ENCODE peak calls at places on chromosome 21, in six cellular contexts. N is heart left ventricle, V is iPS DF 6.9, P is mucosa of descending colon, X is IMR-90, M is cardiac muscle cell. Z is an unnamed sample. For H3K4me1, the result is how much of the 10 kb centered on the place peaks cover.

GRCh38 chr21:39867198-39867650 is at the start of gene PCP4:
- DNase-seq in N (peak), V (peak), P (peak), X (no peak), M (peak), Z (peak)

GRCh38 chr21:27130152-27130551 is 163.3 kb upstream of the ADAMTS5 start:
- DNase-seq in N (no peak), V (no peak), P (no peak), X (no peak), M (no peak), Z (no peak)

GRCh38 chr21:31618696-31619430 is 40.6 kb upstream of the SOD1 start:
- DNase-seq in N (no peak), V (no peak), P (no peak), X (no peak), M (no peak), Z (no peak)

GRCh38 chr21:33327792-33328433 is 3.1 kb downstream of the IFNAR1 start:
- DNase-seq in N (no peak), V (no peak), P (no peak), X (no peak), M (no peak), Z (no peak)

GRCh38 chr21:37827878-37828277 is 88.4 kb downstream of the KCNJ6 start:
- DNase-seq in N (no peak), V (no peak), P (peak), X (no peak), M (no peak), Z (no peak)

GRCh38 chr21:27219068-27219467 is 252.2 kb upstream of the ADAMTS5 start:
- DNase-seq in N (no peak), V (no peak), P (no peak), X (peak), M (peak), Z (no peak)

GRCh38 chr21:17829472-17829871 is 10.3 kb upstream of the C21orf91 start:
- DNase-seq in N (no peak), V (no peak), P (no peak), X (peak), M (peak), Z (no peak)

GRCh38 chr21:39715804-39716397 is 29.1 kb upstream of the IGSF5 start:
- DNase-seq in N (peak), V (no peak), P (peak), X (peak), M (peak), Z (peak)

GRCh38 chr21:36099000-36099399 is 29.2 kb downstream of the CBR1 start:
- DNase-seq in N (no peak), V (no peak), P (no peak), X (no peak), M (no peak), Z (no peak)
- H3K4me3 ChIP-seq in N (no peak), V (no peak), P (no peak), X (no peak), M (no peak), Z (no peak)

DNA sequence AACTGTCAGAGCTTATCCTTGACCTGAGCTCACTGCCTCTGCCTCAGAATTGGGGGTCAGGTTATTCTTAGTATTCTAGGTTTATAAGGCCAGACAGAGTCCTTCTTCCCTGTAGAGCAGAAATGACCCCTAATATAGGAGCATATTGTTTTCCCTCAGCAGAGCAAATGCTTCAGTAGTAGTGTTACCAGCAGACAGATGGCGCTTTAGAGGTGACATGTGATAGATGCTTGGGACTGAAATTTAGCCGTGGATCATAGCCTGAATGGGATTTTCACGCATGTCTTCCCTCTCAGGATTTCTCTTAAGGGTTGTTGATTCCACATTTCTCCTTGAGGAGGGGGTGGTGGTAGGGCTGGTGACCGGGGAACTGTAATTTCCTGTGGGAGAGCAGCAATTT is 24.5 kb downstream of the ADARB1 start:
- DNase-seq in N (no peak), V (no peak), P (peak), X (no peak), M (peak), Z (no peak)
- H3K4me1 ChIP-seq in N (half or more), V (under half), P (under half), X (under half), M (under half), Z (under half)

DNA sequence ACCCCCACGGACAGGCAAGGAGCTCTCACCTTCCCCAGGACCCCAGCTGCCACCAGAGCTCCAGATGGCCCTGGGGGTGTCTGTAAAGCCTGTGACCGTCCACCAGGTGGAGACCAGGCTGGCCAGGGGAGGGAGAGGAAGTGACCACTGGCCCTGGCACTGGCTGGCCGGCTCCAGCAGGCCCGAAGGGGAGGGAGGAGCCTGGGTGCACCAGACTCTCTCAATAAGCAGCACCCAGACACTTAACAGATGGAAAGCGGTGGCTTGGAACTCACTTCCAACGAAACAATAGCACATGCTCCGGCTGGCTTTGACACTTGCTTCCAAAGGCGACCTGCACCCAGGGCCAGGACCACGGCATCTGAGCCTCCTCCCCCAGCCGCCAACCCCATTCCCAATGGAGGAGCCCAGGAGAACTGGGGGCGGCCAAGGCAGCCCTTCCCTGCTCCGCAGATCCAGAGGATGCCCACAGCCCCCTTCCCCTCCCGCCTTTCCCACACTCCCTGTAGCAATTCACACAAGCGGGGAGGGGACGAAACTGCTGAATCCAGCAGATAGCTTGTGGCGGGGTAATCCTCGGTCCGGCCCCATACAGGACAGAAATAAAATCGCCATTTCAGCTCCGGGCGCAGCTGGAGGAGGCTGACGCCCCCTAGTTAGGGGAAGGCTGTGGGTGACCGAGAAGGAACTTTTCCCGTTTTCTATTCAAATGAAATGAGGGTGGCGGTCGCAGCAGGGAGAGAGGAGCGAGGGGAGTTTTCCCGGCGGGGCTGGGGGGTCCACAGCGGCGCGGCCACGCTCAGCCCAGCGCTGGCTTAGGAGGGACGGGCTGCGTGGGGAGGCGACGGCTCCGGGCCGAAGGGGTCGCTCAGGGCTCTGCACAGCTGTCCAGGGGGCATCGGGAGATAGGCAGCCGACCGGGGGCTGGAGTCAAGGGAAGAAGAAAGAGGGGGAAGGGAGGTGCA is 612 bp upstream of the PDE9A start:
- DNase-seq in N (peak), V (no peak), P (peak), X (peak), M (peak), Z (peak)
- H3K4me3 ChIP-seq in N (peak), V (peak), P (no peak), X (peak), M (peak), Z (no peak)

GRCh38 chr21:15193937-15194336 is 129.1 kb upstream of the NRIP1 start:
- DNase-seq in N (no peak), V (no peak), P (no peak), X (no peak), M (no peak), Z (no peak)
- H3K4me1 ChIP-seq in N (under half), V (under half), P (under half), X (under half), M (under half), Z (under half)

GRCh38 chr21:46532080-46532479 is 72.8 kb downstream of the S100B start:
- DNase-seq in N (no peak), V (no peak), P (no peak), X (no peak), M (no peak), Z (no peak)
- H3K4me3 ChIP-seq in N (no peak), V (no peak), P (no peak), X (no peak), M (no peak), Z (no peak)

Z was measured in body of pancreas.